ENCODE peak calls at places on chromosomes 4 and X, in seven cellular contexts. One of them, this sample, is unnamed.

GRCh38 chrX:74295102-74295501 is 8.9 kb upstream of the ZCCHC13 start:
- DNase-seq in suprapubic skin: no peak
- DNase-seq in cardiac muscle cell: no peak
- DNase-seq in mesenchymal stem cell: no peak
- DNase-seq in aorta: no peak
- DNase-seq in H1: no peak
- DNase-seq in spleen: no peak
- DNase-seq in this sample: no peak

GRCh38 chrX:153922932-153923857 is 2.9 kb downstream of the ARHGAP4 start:
- DNase-seq in suprapubic skin: no peak
- DNase-seq in aorta: peak; percentile 93
- DNase-seq in cardiac muscle cell: peak; percentile 75
- DNase-seq in spleen: peak; percentile 86
- DNase-seq in H1: no peak
- DNase-seq in mesenchymal stem cell: no peak
- DNase-seq in this sample: peak; percentile 69

GRCh38 chr4:165864228-165864627 is 8.8 kb upstream of the TLL1 start:
- DNase-seq in aorta: no peak
- DNase-seq in H1: no peak
- DNase-seq in suprapubic skin: no peak
- DNase-seq in mesenchymal stem cell: no peak
- DNase-seq in spleen: no peak
- DNase-seq in cardiac muscle cell: peak; percentile 21
- DNase-seq in this sample: no peak

GRCh38 chr4:176186721-176187395 is 8.5 kb downstream of the SPATA4 start:
- DNase-seq in H1: no peak
- DNase-seq in aorta: no peak
- DNase-seq in spleen: no peak
- DNase-seq in cardiac muscle cell: no peak
- DNase-seq in suprapubic skin: no peak
- DNase-seq in mesenchymal stem cell: no peak
- DNase-seq in this sample: no peak

GRCh38 chrX:100904433-100904832 is 24.3 kb downstream of the XKRX start:
- DNase-seq in aorta: no peak
- DNase-seq in suprapubic skin: no peak
- DNase-seq in spleen: no peak
- DNase-seq in H1: no peak
- DNase-seq in mesenchymal stem cell: no peak
- DNase-seq in cardiac muscle cell: no peak
- DNase-seq in this sample: no peak

GRCh38 chr4:23945521-23946017 is 55.7 kb upstream of the PPARGC1A start:
- DNase-seq in H1: no peak
- DNase-seq in spleen: no peak
- DNase-seq in mesenchymal stem cell: peak; percentile 90
- DNase-seq in cardiac muscle cell: peak; percentile 79
- DNase-seq in suprapubic skin: peak; percentile 83
- DNase-seq in aorta: no peak
- DNase-seq in this sample: peak; percentile 53

GRCh38 chr4:6267573-6267972 is 2.1 kb upstream of the WFS1 start:
- DNase-seq in suprapubic skin: no peak
- DNase-seq in H1: no peak
- DNase-seq in aorta: no peak
- DNase-seq in spleen: no peak
- DNase-seq in mesenchymal stem cell: peak; percentile 57
- DNase-seq in cardiac muscle cell: no peak
- DNase-seq in this sample: no peak

GRCh38 chrX:135522132-135522530 is 1.7 kb downstream of the INTS6L start:
- DNase-seq in cardiac muscle cell: no peak
- DNase-seq in aorta: no peak
- DNase-seq in suprapubic skin: no peak
- DNase-seq in spleen: no peak
- DNase-seq in mesenchymal stem cell: no peak
- DNase-seq in H1: no peak
- DNase-seq in this sample: no peak

GRCh38 chr4:135065366-135065765 is 863.8 kb upstream of the PABPC4L start:
- DNase-seq in cardiac muscle cell: no peak
- DNase-seq in aorta: no peak
- DNase-seq in H1: no peak
- DNase-seq in mesenchymal stem cell: no peak
- DNase-seq in spleen: no peak
- DNase-seq in suprapubic skin: no peak
- DNase-seq in this sample: no peak

GRCh38 chrX:638482-639131 is 8.0 kb downstream of the SHOX start:
- DNase-seq in mesenchymal stem cell: no peak
- DNase-seq in spleen: peak; percentile 46
- DNase-seq in cardiac muscle cell: no peak
- DNase-seq in suprapubic skin: no peak
- DNase-seq in H1: peak; percentile 61
- DNase-seq in aorta: peak; percentile 40
- DNase-seq in this sample: no peak

GRCh38 chr4:108492816-108493595 is 127.4 kb upstream of the RPL34 start:
- DNase-seq in aorta: no peak
- DNase-seq in cardiac muscle cell: peak; percentile 29
- DNase-seq in suprapubic skin: no peak
- DNase-seq in spleen: peak; percentile 48
- DNase-seq in mesenchymal stem cell: peak; percentile 42
- DNase-seq in H1: peak; percentile 79
- DNase-seq in this sample: no peak

GRCh38 chr4:81427605-81427922 is 44.1 kb downstream of the RASGEF1B start:
- DNase-seq in spleen: no peak
- DNase-seq in suprapubic skin: no peak
- DNase-seq in aorta: no peak
- DNase-seq in H1: no peak
- DNase-seq in mesenchymal stem cell: no peak
- DNase-seq in cardiac muscle cell: peak; percentile 9
- DNase-seq in this sample: no peak

GRCh38 chr4:143390764-143391163 is 54.1 kb downstream of the GAB1 start:
- DNase-seq in spleen: no peak
- DNase-seq in cardiac muscle cell: no peak
- DNase-seq in suprapubic skin: no peak
- DNase-seq in aorta: no peak
- DNase-seq in H1: no peak
- DNase-seq in mesenchymal stem cell: no peak
- DNase-seq in this sample: no peak

GRCh38 chr4:40515037-40515397 is 114.6 kb downstream of the RBM47 start:
- DNase-seq in aorta: no peak
- DNase-seq in suprapubic skin: no peak
- DNase-seq in mesenchymal stem cell: no peak
- DNase-seq in H1: no peak
- DNase-seq in cardiac muscle cell: peak; percentile 13
- DNase-seq in spleen: no peak
- DNase-seq in this sample: no peak

GRCh38 chrX:7286461-7286860 is 138.5 kb upstream of the PUDP start:
- DNase-seq in cardiac muscle cell: peak; percentile 24
- DNase-seq in H1: no peak
- DNase-seq in mesenchymal stem cell: peak; percentile 31
- DNase-seq in spleen: no peak
- DNase-seq in suprapubic skin: no peak
- DNase-seq in aorta: no peak
- DNase-seq in this sample: no peak

GRCh38 chrX:108537005-108537404 is 97.4 kb downstream of the COL4A5 start:
- DNase-seq in cardiac muscle cell: peak; percentile 61
- DNase-seq in H1: no peak
- DNase-seq in spleen: no peak
- DNase-seq in aorta: no peak
- DNase-seq in suprapubic skin: no peak
- DNase-seq in mesenchymal stem cell: peak; percentile 49
- DNase-seq in this sample: no peak

GRCh38 chr4:141350122-141350904 is 129.6 kb downstream of the ZNF330 start:
- DNase-seq in H1: no peak
- DNase-seq in aorta: peak; percentile 48
- DNase-seq in cardiac muscle cell: peak; percentile 91
- DNase-seq in spleen: no peak
- DNase-seq in suprapubic skin: no peak
- DNase-seq in mesenchymal stem cell: peak; percentile 86
- DNase-seq in this sample: peak; percentile 80

GRCh38 chr4:41454393-41454792 is 83.6 kb upstream of the LIMCH1 start:
- DNase-seq in suprapubic skin: no peak
- DNase-seq in mesenchymal stem cell: no peak
- DNase-seq in cardiac muscle cell: no peak
- DNase-seq in aorta: no peak
- DNase-seq in spleen: no peak
- DNase-seq in H1: no peak
- DNase-seq in this sample: no peak

DNA sequence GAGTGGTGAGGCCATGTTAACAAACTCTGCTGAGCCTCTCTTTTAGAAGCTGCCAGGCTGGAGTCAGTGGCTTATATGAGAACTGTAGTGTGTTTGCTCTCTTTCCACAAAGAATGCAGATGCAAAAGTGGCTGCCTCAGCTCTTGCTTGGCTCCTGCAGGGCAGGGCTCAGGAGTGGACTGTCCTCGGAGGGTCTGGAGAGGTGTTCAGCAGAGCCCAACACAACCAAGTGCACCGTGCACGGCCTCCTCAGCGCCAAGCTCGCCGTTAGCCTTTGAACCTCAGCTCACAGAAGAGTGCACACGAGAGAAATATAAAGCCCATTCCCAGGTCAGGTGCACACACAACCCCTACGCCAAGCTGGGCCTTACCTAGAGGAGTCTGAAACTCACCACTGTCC is 82.8 kb downstream of the C4orf51 start:
- DNase-seq in spleen: no peak
- DNase-seq in cardiac muscle cell: no peak
- DNase-seq in suprapubic skin: no peak
- DNase-seq in aorta: no peak
- DNase-seq in mesenchymal stem cell: no peak
- DNase-seq in H1: no peak
- DNase-seq in this sample: no peak
- H3K36me3 ChIP-seq in spleen: peaks cover 47% of the 10 kb centered on the region
- H3K36me3 ChIP-seq in cardiac muscle cell: peaks cover 72% of the 10 kb centered on the region
- H3K36me3 ChIP-seq in suprapubic skin: peaks cover 30% of the 10 kb centered on the region
- H3K36me3 ChIP-seq in aorta: peaks cover 6% of the 10 kb centered on the region
- H3K36me3 ChIP-seq in mesenchymal stem cell: peaks cover 58% of the 10 kb centered on the region
- H3K36me3 ChIP-seq in H1: peaks cover 31% of the 10 kb centered on the region
- H3K36me3 ChIP-seq in this sample: no peaks in the 10 kb centered on the region

DNA sequence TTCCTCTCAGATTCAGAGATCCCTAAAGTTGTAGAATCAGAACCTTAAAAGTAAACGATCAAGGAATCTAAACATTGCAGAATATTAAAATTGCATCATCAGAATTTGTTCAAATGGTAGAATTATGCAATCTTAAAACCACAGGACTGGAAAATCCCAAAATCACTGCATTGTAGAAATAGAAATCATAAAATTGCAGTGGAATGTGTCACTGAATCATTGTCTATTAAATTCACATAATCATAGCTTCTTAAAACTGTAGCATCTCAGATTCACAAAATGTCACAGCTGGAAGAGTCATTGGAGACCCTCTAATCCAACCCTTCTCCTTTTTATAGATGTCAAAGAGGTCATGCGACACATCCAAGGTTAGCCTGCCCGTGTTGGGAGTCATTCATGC is 15.6 kb downstream of the IQSEC2 start:
- DNase-seq in mesenchymal stem cell: peak; percentile 28
- DNase-seq in suprapubic skin: no peak
- DNase-seq in H1: no peak
- DNase-seq in spleen: no peak
- DNase-seq in aorta: no peak
- DNase-seq in cardiac muscle cell: peak; percentile 65
- DNase-seq in this sample: no peak
- H3K4me3 ChIP-seq in mesenchymal stem cell: peak overlapping the region; percentile 17
- H3K4me3 ChIP-seq in suprapubic skin: no peak overlapping the region
- H3K4me3 ChIP-seq in H1: no peak overlapping the region
- H3K4me3 ChIP-seq in spleen: no peak overlapping the region
- H3K4me3 ChIP-seq in aorta: no peak overlapping the region
- H3K4me3 ChIP-seq in cardiac muscle cell: no peak overlapping the region
- H3K4me3 ChIP-seq in this sample: no peak overlapping the region

GRCh38 chr4:48462363-48462762 is 20.8 kb upstream of the SLC10A4 start:
- DNase-seq in mesenchymal stem cell: no peak
- DNase-seq in cardiac muscle cell: no peak
- DNase-seq in H1: no peak
- DNase-seq in aorta: no peak
- DNase-seq in spleen: no peak
- DNase-seq in suprapubic skin: no peak
- DNase-seq in this sample: no peak

DNA sequence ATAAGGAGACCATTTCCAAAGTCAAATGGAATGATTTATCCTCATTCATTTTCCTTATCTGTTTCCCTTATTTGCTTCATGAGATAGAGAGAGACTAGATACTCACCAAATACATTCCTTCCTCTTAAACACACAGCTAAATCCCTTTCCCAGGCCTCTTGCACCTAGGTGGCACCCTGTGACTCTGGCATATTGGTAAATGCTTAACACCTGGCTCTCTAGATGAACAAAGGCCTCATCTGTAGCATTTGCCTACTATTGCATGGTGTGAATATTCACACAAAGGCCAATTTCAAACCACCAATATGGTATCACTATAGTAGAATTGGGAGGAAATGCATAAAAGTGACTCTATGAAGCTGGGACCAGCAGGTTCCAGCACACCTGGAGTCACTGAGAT is 22.1 kb upstream of the SLC10A4 start:
- DNase-seq in aorta: no peak
- DNase-seq in suprapubic skin: no peak
- DNase-seq in spleen: no peak
- DNase-seq in mesenchymal stem cell: no peak
- DNase-seq in H1: no peak
- DNase-seq in cardiac muscle cell: no peak
- DNase-seq in this sample: no peak
- H3K9me3 ChIP-seq in aorta: no peaks in the 10 kb centered on the region
- H3K9me3 ChIP-seq in suprapubic skin: no peaks in the 10 kb centered on the region
- H3K9me3 ChIP-seq in spleen: peaks cover 8% of the 10 kb centered on the region
- H3K9me3 ChIP-seq in mesenchymal stem cell: peaks cover 5% of the 10 kb centered on the region
- H3K9me3 ChIP-seq in H1: no peaks in the 10 kb centered on the region
- H3K9me3 ChIP-seq in cardiac muscle cell: no peaks in the 10 kb centered on the region
- H3K9me3 ChIP-seq in this sample: no peaks in the 10 kb centered on the region

GRCh38 chr4:48553720-48554119 is 63.7 kb downstream of the ZAR1 start:
- DNase-seq in aorta: no peak
- DNase-seq in H1: no peak
- DNase-seq in spleen: no peak
- DNase-seq in mesenchymal stem cell: no peak
- DNase-seq in cardiac muscle cell: no peak
- DNase-seq in suprapubic skin: no peak
- DNase-seq in this sample: no peak

GRCh38 chr4:48557478-48557877 is 67.4 kb downstream of the ZAR1 start:
- DNase-seq in spleen: no peak
- DNase-seq in cardiac muscle cell: peak; percentile 4
- DNase-seq in mesenchymal stem cell: no peak
- DNase-seq in aorta: no peak
- DNase-seq in suprapubic skin: no peak
- DNase-seq in H1: no peak
- DNase-seq in this sample: no peak

GRCh38 chr4:48556268-48556667 is 66.2 kb downstream of the ZAR1 start:
- DNase-seq in cardiac muscle cell: no peak
- DNase-seq in mesenchymal stem cell: no peak
- DNase-seq in aorta: no peak
- DNase-seq in suprapubic skin: no peak
- DNase-seq in spleen: no peak
- DNase-seq in H1: no peak
- DNase-seq in this sample: no peak

GRCh38 chr4:48554606-48555005 is 64.6 kb downstream of the ZAR1 start:
- DNase-seq in mesenchymal stem cell: no peak
- DNase-seq in spleen: no peak
- DNase-seq in H1: no peak
- DNase-seq in cardiac muscle cell: no peak
- DNase-seq in suprapubic skin: no peak
- DNase-seq in aorta: no peak
- DNase-seq in this sample: no peak

DNA sequence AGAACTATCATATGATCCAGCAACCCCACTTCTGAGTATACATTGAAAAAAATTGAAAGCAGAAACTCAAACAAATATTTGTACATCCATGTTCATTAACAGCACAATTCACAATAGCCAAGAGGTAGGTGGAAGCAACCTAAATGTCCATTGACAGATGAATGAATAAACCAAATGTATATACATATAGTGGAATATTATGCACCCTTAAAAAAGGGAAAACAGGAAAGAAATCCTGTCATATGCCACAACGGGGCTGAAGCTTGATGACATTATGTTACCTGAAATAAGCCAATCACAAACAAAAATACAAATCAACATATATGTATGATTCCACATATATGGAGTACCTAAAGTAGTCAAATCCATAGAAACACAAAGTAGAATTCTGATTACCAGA is 68.0 kb downstream of the ZAR1 start:
- DNase-seq in aorta: no peak
- DNase-seq in suprapubic skin: no peak
- DNase-seq in cardiac muscle cell: no peak
- DNase-seq in H1: no peak
- DNase-seq in mesenchymal stem cell: no peak
- DNase-seq in spleen: no peak
- DNase-seq in this sample: no peak
- H3K36me3 ChIP-seq in aorta: peaks cover 12% of the 10 kb centered on the region
- H3K36me3 ChIP-seq in suprapubic skin: peaks cover 85% of the 10 kb centered on the region
- H3K36me3 ChIP-seq in cardiac muscle cell: peaks cover 24% of the 10 kb centered on the region
- H3K36me3 ChIP-seq in H1: peaks cover 7% of the 10 kb centered on the region
- H3K36me3 ChIP-seq in mesenchymal stem cell: peaks cover 19% of the 10 kb centered on the region
- H3K36me3 ChIP-seq in spleen: peaks cover 73% of the 10 kb centered on the region
- H3K36me3 ChIP-seq in this sample: peaks cover 4% of the 10 kb centered on the region